ENCODE peak calls at places on chromosomes 2 and 18, in eight cellular contexts. K is heart right ventricle, R is GM23338, Z is AG04449, S is lower lobe of right lung, H is stomach, C is kidney, Q is ovary. D is an unnamed sample.

GRCh38 chr2:73156539-73157124 is 43.9 kb upstream of the RAB11FIP5 start:
- DNase-seq in R (peak), Q (peak), Z (no peak), C (peak), H (peak), S (peak), K (peak), D (no peak)

GRCh38 chr2:46737577-46737976 is 178.0 kb downstream of the MCFD2 start:
- DNase-seq in K (no peak), Z (no peak), Q (no peak), R (no peak), S (no peak), H (no peak), C (no peak), D (no peak)

GRCh38 chr18:31197676-31198075 is 35.0 kb upstream of the DSC1 start:
- DNase-seq in K (no peak), Q (no peak), C (no peak), Z (no peak), H (no peak), S (no peak), R (no peak), D (no peak)

GRCh38 chr2:163606878-163607277 is 128.9 kb downstream of the FIGN start:
- DNase-seq in K (no peak), R (no peak), Q (no peak), Z (no peak), C (no peak), S (no peak), H (no peak), D (no peak)

GRCh38 chr2:19863303-19864041 is 38.3 kb downstream of the TTC32 start:
- DNase-seq in S (peak), R (peak), H (peak), C (peak), Q (peak), Z (no peak), K (peak), D (peak)

GRCh38 chr2:98664323-98664722 is 55.9 kb downstream of the UNC50 start:
- DNase-seq in Q (no peak), K (no peak), S (no peak), H (no peak), Z (no peak), R (no peak), C (no peak), D (no peak)

GRCh38 chr2:119826370-119826961 is 66.7 kb downstream of the PTPN4 start:
- DNase-seq in S (no peak), Z (no peak), K (no peak), R (peak), H (no peak), C (no peak), Q (no peak), D (no peak)

GRCh38 chr2:157376041-157376440 is 50.4 kb upstream of the ERMN start:
- DNase-seq in S (no peak), K (no peak), H (no peak), C (no peak), Z (no peak), Q (no peak), R (no peak), D (no peak)

GRCh38 chr2:164784376-164784775 is 57.2 kb downstream of the COBLL1 start:
- DNase-seq in C (no peak), Z (no peak), H (no peak), S (no peak), Q (no peak), R (peak), K (no peak), D (no peak)

GRCh38 chr2:240246173-240246820 is 105.8 kb upstream of the OTOS start:
- DNase-seq in K (no peak), H (peak), R (no peak), C (peak), Z (no peak), Q (peak), S (peak), D (no peak)

GRCh38 chr2:19198376-19198775 is 160.0 kb downstream of the OSR1 start:
- DNase-seq in S (no peak), R (no peak), C (no peak), Z (no peak), H (no peak), Q (no peak), K (no peak), D (no peak)

GRCh38 chr2:237885171-237885930 is 25.9 kb downstream of the RAMP1 start:
- DNase-seq in Z (no peak), Q (peak), R (no peak), H (no peak), C (peak), S (peak), K (no peak), D (no peak)

GRCh38 chr2:155975734-155976133 is 356.8 kb downstream of the NR4A2 start:
- DNase-seq in K (no peak), Z (no peak), S (no peak), R (no peak), H (no peak), Q (no peak), C (no peak), D (no peak)

GRCh38 chr18:8713691-8714090 is 8.3 kb downstream of the MTCL1 start:
- DNase-seq in Q (no peak), S (no peak), H (no peak), K (no peak), R (no peak), Z (no peak), C (no peak), D (no peak)

GRCh38 chr2:162021659-162022058 is 52.4 kb downstream of the DPP4 start:
- DNase-seq in C (no peak), H (no peak), Q (no peak), K (no peak), Z (no peak), R (no peak), S (no peak), D (no peak)

GRCh38 chr2:240888130-240888889 is 7.6 kb downstream of the MAB21L4 start:
- DNase-seq in Q (no peak), C (peak), K (peak), R (peak), H (no peak), Z (no peak), S (peak), D (no peak)

GRCh38 chr2:176106636-176107539 is at the start of gene HOXD11:
- DNase-seq in H (no peak), Z (no peak), S (no peak), C (peak), K (no peak), R (peak), Q (peak), D (peak)
- H3K4me3 ChIP-seq in H (peak), Z (no peak), S (peak), C (peak), K (no peak), R (peak), Q (peak), D (peak)

GRCh38 chr2:190697421-190697820 is 48.5 kb downstream of the NAB1 start:
- DNase-seq in K (no peak), Q (no peak), C (no peak), H (no peak), S (no peak), R (no peak), Z (no peak), D (no peak)

GRCh38 chr2:190701586-190701985 is 52.7 kb downstream of the NAB1 start:
- DNase-seq in C (no peak), K (no peak), Q (no peak), S (no peak), H (no peak), Z (no peak), R (no peak), D (no peak)

GRCh38 chr2:190696792-190697398 is 48.0 kb downstream of the NAB1 start:
- DNase-seq in K (no peak), S (no peak), Q (no peak), Z (no peak), H (no peak), C (no peak), R (peak), D (no peak)

GRCh38 chr2:190695739-190696138 is 46.9 kb downstream of the NAB1 start:
- DNase-seq in R (no peak), Q (no peak), S (no peak), Z (no peak), K (no peak), C (no peak), H (no peak), D (no peak)

DNA sequence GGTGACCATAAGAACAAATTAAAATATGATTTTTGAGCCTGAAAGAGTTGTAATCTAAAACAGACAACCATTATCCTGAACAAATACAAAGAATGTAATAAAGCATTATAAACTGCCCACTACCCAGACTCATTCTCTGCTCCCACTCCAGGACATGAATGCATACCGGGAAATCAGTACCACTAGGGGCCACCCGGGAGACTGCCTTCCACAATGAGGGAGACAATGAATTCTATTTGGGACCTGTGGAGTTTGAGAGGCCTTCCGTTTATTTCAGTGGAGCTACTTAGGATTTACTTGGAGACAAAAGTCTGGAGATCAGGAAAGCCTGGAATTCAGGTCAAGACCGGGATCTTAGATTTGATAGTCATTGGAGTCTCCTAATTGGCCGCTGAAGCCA is 50.0 kb downstream of the NAB1 start:
- DNase-seq in K (no peak), H (no peak), Z (no peak), Q (no peak), S (no peak), R (peak), C (no peak), D (no peak)
- TF ChIP-seq CTCF in K (peak), H (peak), Z (peak), Q (no peak), S (no peak), R (peak), C (no peak), D (no peak)

GRCh38 chr2:216031960-216032689 is 18.8 kb upstream of the MREG start:
- DNase-seq in K (no peak), H (no peak), R (no peak), Q (no peak), S (no peak), Z (peak), C (no peak), D (no peak)
- H3K4me3 ChIP-seq in K (no peak), H (no peak), R (no peak), Q (no peak), S (no peak), Z (no peak), C (no peak), D (no peak)

GRCh38 chr18:45521777-45522176 is 93.5 kb upstream of the SLC14A2 start:
- DNase-seq in S (no peak), R (no peak), Q (no peak), Z (no peak), C (no peak), K (no peak), H (no peak), D (peak)

GRCh38 chr18:45527891-45528290 is 87.4 kb upstream of the SLC14A2 start:
- DNase-seq in C (no peak), H (no peak), Q (no peak), Z (no peak), R (no peak), S (no peak), K (no peak), D (no peak)

GRCh38 chr18:45522371-45522770 is 92.9 kb upstream of the SLC14A2 start:
- DNase-seq in K (no peak), Q (no peak), R (no peak), H (no peak), C (peak), S (no peak), Z (no peak), D (peak)

GRCh38 chr18:45528712-45529336 is 86.5 kb upstream of the SLC14A2 start:
- DNase-seq in C (no peak), H (no peak), R (no peak), S (no peak), Q (no peak), Z (no peak), K (no peak), D (no peak)

DNA sequence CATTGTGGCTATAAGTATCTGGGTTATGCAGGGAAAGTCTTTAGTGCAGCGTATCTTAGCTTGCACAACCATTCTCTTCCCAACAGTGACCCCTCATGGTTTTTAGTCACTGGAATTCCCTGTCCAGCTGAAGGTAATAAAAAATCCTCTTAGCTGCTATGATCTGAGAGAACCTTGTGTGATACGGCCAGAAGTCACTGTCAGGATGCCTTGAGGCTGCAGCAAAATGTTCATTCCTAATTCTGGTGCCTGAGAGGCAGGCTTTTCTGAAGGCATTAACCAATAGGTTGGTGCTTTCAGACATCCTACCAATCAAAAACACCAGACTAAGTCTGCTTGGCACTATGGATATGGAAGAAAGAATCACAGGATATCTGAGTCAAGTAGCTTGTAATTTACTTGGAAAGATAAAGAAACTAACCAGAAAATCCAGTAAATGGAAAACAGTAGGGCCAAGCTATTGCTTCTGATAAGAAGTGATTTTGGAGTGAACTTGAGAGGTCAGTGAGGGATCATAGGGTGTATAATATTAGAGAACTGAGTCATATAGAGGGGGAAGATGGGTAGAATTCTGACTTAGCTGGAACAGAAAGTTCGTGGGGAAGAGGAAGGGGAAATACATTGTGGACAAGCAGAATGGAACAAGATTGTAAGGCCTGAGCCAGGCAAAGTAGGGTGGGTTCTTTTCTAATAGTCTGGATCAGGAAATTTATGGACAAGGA is 89.0 kb upstream of the SLC14A2 start:
- DNase-seq in S (no peak), R (no peak), H (no peak), Q (no peak), K (no peak), Z (no peak), C (no peak), D (no peak)
- TF ChIP-seq CTCF in S (no peak), R (peak), H (no peak), Q (no peak), K (no peak), Z (no peak), C (no peak), D (peak)

DNA sequence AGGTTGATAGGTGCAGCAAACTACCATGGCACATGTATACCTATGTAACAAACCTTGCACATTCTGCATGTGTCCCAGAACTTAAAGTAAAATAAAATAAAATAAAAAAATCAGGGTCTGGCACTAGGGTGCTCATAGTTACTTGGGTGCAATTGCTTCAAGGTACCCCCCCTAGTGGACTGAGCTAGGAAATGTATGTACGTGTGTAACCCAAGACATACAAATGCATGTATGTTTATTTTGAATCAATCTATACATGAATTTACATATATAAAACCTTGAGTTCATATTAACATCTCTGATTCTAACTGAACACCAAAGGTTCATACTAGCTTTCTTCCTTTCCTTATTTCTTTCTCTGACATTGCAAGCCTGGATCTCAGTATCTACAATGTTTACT is 51.5 kb downstream of the USP37 start:
- DNase-seq in R (peak), Z (no peak), S (no peak), H (no peak), Q (no peak), C (no peak), K (no peak), D (no peak)
- H3K4me3 ChIP-seq in R (no peak), Z (no peak), S (no peak), H (no peak), Q (no peak), C (no peak), K (no peak), D (no peak)

GRCh38 chr18:3297025-3297984 is 35.4 kb downstream of the MYL12B start:
- DNase-seq in Q (peak), K (peak), S (peak), H (peak), C (peak), R (peak), Z (no peak), D (peak)
- TF ChIP-seq CTCF in Q (no peak), K (peak), S (peak), H (peak), C (peak), R (peak), Z (peak), D (no peak)